ENCODE peak calls at places on chromosome 11, in ten cellular contexts. P, G, Z, H, F, D, B, E, C and A are unnamed samples.

GRCh38 chr11:66279092-66279797 is 1.3 kb downstream of the CNIH2 start:
- DNase-seq in C (no peak), Z (no peak), H (no peak), D (no peak), F (no peak), G (no peak), B (no peak), E (no peak), P (no peak), A (no peak)

GRCh38 chr11:105109855-105110750 is 29.5 kb downstream of the CARD18 start:
- DNase-seq in Z (no peak), F (peak; percentile 40), H (no peak), P (no peak), G (no peak), C (no peak), E (peak; percentile 53), B (peak; percentile 22), D (peak; percentile 15), A (no peak)

GRCh38 chr11:9385288-9385902 is 943 bp downstream of the IPO7 start:
- DNase-seq in Z (no peak), C (no peak), E (no peak), H (no peak), B (no peak), D (no peak), P (no peak), G (no peak), F (peak; percentile 80), A (no peak)

GRCh38 chr11:12719221-12719620 is 45.0 kb downstream of the TEAD1 start:
- DNase-seq in F (no peak), D (no peak), P (no peak), Z (no peak), E (peak; percentile 34), C (no peak), G (no peak), H (no peak), B (no peak), A (no peak)

GRCh38 chr11:95566151-95566670 is 223.4 kb downstream of the FAM76B start:
- DNase-seq in Z (no peak), C (no peak), F (no peak), B (no peak), D (no peak), E (peak; percentile 49), G (no peak), P (no peak), H (no peak), A (no peak)

GRCh38 chr11:5809122-5809519 is 397 bp downstream of the OR52N2 start:
- DNase-seq in G (no peak), B (no peak), E (no peak), D (no peak), P (no peak), H (no peak), Z (no peak), F (peak; percentile 22), C (no peak), A (no peak)

GRCh38 chr11:69950120-69950519 is 128.0 kb upstream of the ANO1 start:
- DNase-seq in F (no peak), P (no peak), E (peak; percentile 20), Z (peak; percentile 86), D (no peak), B (no peak), G (no peak), C (no peak), H (peak; percentile 12), A (no peak)

GRCh38 chr11:73931039-73931645 is 19.7 kb upstream of the DNAJB13 start:
- DNase-seq in Z (peak; percentile 48), P (peak; percentile 37), F (peak; percentile 81), D (no peak), E (peak; percentile 82), B (peak; percentile 29), H (no peak), C (no peak), G (no peak), A (peak; percentile 78)

GRCh38 chr11:105577645-105578044 is 32.2 kb upstream of the GRIA4 start:
- DNase-seq in Z (no peak), F (no peak), G (no peak), E (peak; percentile 64), D (no peak), P (peak; percentile 25), C (no peak), B (no peak), H (no peak), A (no peak)

GRCh38 chr11:128187829-128188228 is 399.5 kb downstream of the ETS1 start:
- DNase-seq in E (peak; percentile 40), D (no peak), H (no peak), C (no peak), P (no peak), F (no peak), G (no peak), B (no peak), Z (no peak), A (no peak)

GRCh38 chr11:123122852-123123251 is 60.9 kb upstream of the HSPA8 start:
- DNase-seq in G (no peak), P (no peak), B (no peak), Z (no peak), E (peak; percentile 37), D (no peak), F (no peak), H (no peak), C (no peak), A (no peak)

GRCh38 chr11:72350752-72351151 is 83.6 kb downstream of the CLPB start:
- DNase-seq in P (no peak), B (no peak), F (no peak), H (no peak), E (peak; percentile 39), D (no peak), C (no peak), G (no peak), Z (no peak), A (no peak)

GRCh38 chr11:104134760-104135159 is 29.2 kb downstream of the PDGFD start:
- DNase-seq in C (no peak), D (no peak), E (no peak), F (no peak), H (no peak), B (peak; percentile 14), G (no peak), Z (no peak), P (no peak), A (no peak)

GRCh38 chr11:1785749-1786261 is 22.1 kb upstream of the CTSD start:
- DNase-seq in G (no peak), D (no peak), E (no peak), Z (no peak), F (no peak), H (no peak), P (no peak), C (no peak), B (no peak), A (no peak)

GRCh38 chr11:60747359-60747873 is 9.3 kb upstream of the MS4A15 start:
- DNase-seq in H (no peak), P (no peak), D (no peak), F (no peak), E (no peak), Z (no peak), C (no peak), B (no peak), G (no peak), A (no peak)

GRCh38 chr11:36311926-36312592 is 16.0 kb downstream of the PRR5L start:
- DNase-seq in E (no peak), B (no peak), C (no peak), D (peak; percentile 49), H (no peak), P (no peak), G (no peak), F (no peak), Z (no peak), A (no peak)

GRCh38 chr11:96187779-96188624 is 155.0 kb downstream of the MAML2 start:
- DNase-seq in B (peak; percentile 65), G (no peak), E (peak; percentile 67), C (no peak), H (no peak), D (no peak), P (peak; percentile 84), Z (no peak), F (no peak), A (no peak)

GRCh38 chr11:34926831-34927132 is 10.4 kb downstream of the PDHX start:
- DNase-seq in P (no peak), C (no peak), H (no peak), B (no peak), E (peak; percentile 64), G (no peak), Z (no peak), F (no peak), D (no peak), A (no peak)

GRCh38 chr11:57639321-57640067 is 10.2 kb downstream of the YPEL4 start:
- DNase-seq in F (no peak), G (no peak), C (no peak), H (no peak), E (peak; percentile 71), D (no peak), P (peak; percentile 55), Z (peak; percentile 96), B (no peak), A (peak; percentile 96)

GRCh38 chr11:61126266-61126665 is 24.0 kb downstream of the CD5 start:
- DNase-seq in B (no peak), D (no peak), E (peak; percentile 12), Z (no peak), P (no peak), H (no peak), G (no peak), C (no peak), F (no peak), A (no peak)

GRCh38 chr11:35179466-35180135 is 40.6 kb downstream of the CD44 start:
- DNase-seq in F (no peak), B (no peak), P (no peak), G (no peak), E (no peak), D (no peak), Z (no peak), C (no peak), H (no peak), A (no peak)

GRCh38 chr11:85768473-85769146 is 42.3 kb downstream of the SYTL2 start:
- DNase-seq in C (no peak), E (no peak), Z (no peak), P (no peak), B (no peak), F (no peak), H (no peak), G (no peak), D (no peak), A (no peak)

GRCh38 chr11:71407356-71407755 is 40.8 kb downstream of the DHCR7 start:
- DNase-seq in G (no peak), P (no peak), D (no peak), Z (no peak), B (no peak), C (no peak), F (no peak), E (no peak), H (no peak), A (no peak)

GRCh38 chr11:46410021-46410420 is 18.4 kb upstream of the CHRM4 start:
- DNase-seq in P (no peak), H (no peak), G (no peak), C (no peak), F (peak; percentile 30), E (peak; percentile 46), Z (no peak), D (no peak), B (no peak), A (no peak)

GRCh38 chr11:125128450-125128849 is 17.0 kb upstream of the TMEM218 start:
- DNase-seq in G (no peak), P (peak; percentile 51), H (no peak), Z (no peak), C (no peak), B (peak; percentile 17), D (no peak), F (no peak), E (peak; percentile 87), A (no peak)

GRCh38 chr11:59283825-59284772 is 71.4 kb upstream of the MPEG1 start:
- DNase-seq in G (no peak), P (peak; percentile 3), F (peak; percentile 60), C (no peak), H (peak; percentile 11), B (peak; percentile 7), Z (peak; percentile 27), D (no peak), E (peak; percentile 63), A (peak; percentile 9)

GRCh38 chr11:44507896-44508440 is 57.5 kb upstream of the CD82 start:
- DNase-seq in E (no peak), D (no peak), B (no peak), C (no peak), Z (no peak), H (no peak), F (no peak), G (no peak), P (no peak), A (no peak)

GRCh38 chr11:36354221-36355003 is 58.3 kb downstream of the PRR5L start:
- DNase-seq in F (no peak), P (no peak), G (no peak), D (no peak), B (peak; percentile 83), C (no peak), H (no peak), E (no peak), Z (no peak), A (no peak)